ENCODE peak calls at places on chromosomes 6 and 20, in ten cellular contexts. One of them, this sample, is unnamed.

GRCh38 chr20:10603971-10604864 is 69.6 kb downstream of the JAG1 start:
- DNase-seq in non-pigmented ciliary epithelial cell: no peak
- DNase-seq in transverse colon: peak
- DNase-seq in hypothalamus: no peak
- DNase-seq in CD8-positive, alpha-beta T cell: no peak
- DNase-seq in T1000: peak
- DNase-seq in activated CD8-positive, alpha-beta T cell treated with anti-CD3 and anti-CD28 coated beads for 36 hours: no peak
- DNase-seq in right atrium auricular region: peak
- DNase-seq in hippocampal formation: no peak
- DNase-seq in NCI-H2081: no peak
- DNase-seq in this sample: peak

GRCh38 chr6:38588631-38589366 is 50.9 kb downstream of the BTBD9 start:
- DNase-seq in activated CD8-positive, alpha-beta T cell treated with anti-CD3 and anti-CD28 coated beads for 36 hours: no peak
- DNase-seq in NCI-H2081: no peak
- DNase-seq in hippocampal formation: no peak
- DNase-seq in right atrium auricular region: no peak
- DNase-seq in CD8-positive, alpha-beta T cell: no peak
- DNase-seq in transverse colon: no peak
- DNase-seq in non-pigmented ciliary epithelial cell: no peak
- DNase-seq in T1000: no peak
- DNase-seq in hypothalamus: no peak
- DNase-seq in this sample: no peak

GRCh38 chr6:100078509-100078908 is 84.5 kb upstream of the MCHR2 start:
- DNase-seq in right atrium auricular region: no peak
- DNase-seq in T1000: no peak
- DNase-seq in non-pigmented ciliary epithelial cell: no peak
- DNase-seq in transverse colon: no peak
- DNase-seq in NCI-H2081: peak
- DNase-seq in CD8-positive, alpha-beta T cell: no peak
- DNase-seq in activated CD8-positive, alpha-beta T cell treated with anti-CD3 and anti-CD28 coated beads for 36 hours: peak
- DNase-seq in hypothalamus: no peak
- DNase-seq in hippocampal formation: no peak
- DNase-seq in this sample: no peak

GRCh38 chr6:146990284-146990683 is 213.9 kb upstream of the STXBP5 start:
- DNase-seq in activated CD8-positive, alpha-beta T cell treated with anti-CD3 and anti-CD28 coated beads for 36 hours: no peak
- DNase-seq in transverse colon: no peak
- DNase-seq in right atrium auricular region: no peak
- DNase-seq in NCI-H2081: no peak
- DNase-seq in hypothalamus: no peak
- DNase-seq in non-pigmented ciliary epithelial cell: no peak
- DNase-seq in CD8-positive, alpha-beta T cell: no peak
- DNase-seq in T1000: no peak
- DNase-seq in hippocampal formation: no peak
- DNase-seq in this sample: no peak

GRCh38 chr20:20549267-20549612 is 163.2 kb downstream of the RALGAPA2 start:
- DNase-seq in T1000: no peak
- DNase-seq in NCI-H2081: peak
- DNase-seq in transverse colon: no peak
- DNase-seq in CD8-positive, alpha-beta T cell: no peak
- DNase-seq in hippocampal formation: no peak
- DNase-seq in non-pigmented ciliary epithelial cell: no peak
- DNase-seq in hypothalamus: no peak
- DNase-seq in activated CD8-positive, alpha-beta T cell treated with anti-CD3 and anti-CD28 coated beads for 36 hours: no peak
- DNase-seq in right atrium auricular region: no peak
- DNase-seq in this sample: no peak

GRCh38 chr6:152233547-152234320 is 403.4 kb downstream of the SYNE1 start:
- DNase-seq in transverse colon: no peak
- DNase-seq in hypothalamus: no peak
- DNase-seq in NCI-H2081: no peak
- DNase-seq in non-pigmented ciliary epithelial cell: no peak
- DNase-seq in right atrium auricular region: no peak
- DNase-seq in hippocampal formation: no peak
- DNase-seq in T1000: no peak
- DNase-seq in activated CD8-positive, alpha-beta T cell treated with anti-CD3 and anti-CD28 coated beads for 36 hours: peak
- DNase-seq in CD8-positive, alpha-beta T cell: no peak
- DNase-seq in this sample: no peak

GRCh38 chr6:235763-236360 is 56.4 kb upstream of the DUSP22 start:
- DNase-seq in non-pigmented ciliary epithelial cell: no peak
- DNase-seq in hippocampal formation: no peak
- DNase-seq in transverse colon: no peak
- DNase-seq in T1000: no peak
- DNase-seq in right atrium auricular region: no peak
- DNase-seq in hypothalamus: no peak
- DNase-seq in NCI-H2081: no peak
- DNase-seq in activated CD8-positive, alpha-beta T cell treated with anti-CD3 and anti-CD28 coated beads for 36 hours: peak
- DNase-seq in CD8-positive, alpha-beta T cell: no peak
- DNase-seq in this sample: no peak

GRCh38 chr6:134706806-134707205 is 243.1 kb downstream of the ALDH8A1 start:
- DNase-seq in non-pigmented ciliary epithelial cell: no peak
- DNase-seq in hippocampal formation: no peak
- DNase-seq in activated CD8-positive, alpha-beta T cell treated with anti-CD3 and anti-CD28 coated beads for 36 hours: no peak
- DNase-seq in right atrium auricular region: no peak
- DNase-seq in hypothalamus: no peak
- DNase-seq in CD8-positive, alpha-beta T cell: no peak
- DNase-seq in transverse colon: no peak
- DNase-seq in T1000: no peak
- DNase-seq in NCI-H2081: no peak
- DNase-seq in this sample: no peak

GRCh38 chr6:11769816-11770545 is 8.6 kb downstream of the ADTRP start:
- DNase-seq in transverse colon: peak
- DNase-seq in activated CD8-positive, alpha-beta T cell treated with anti-CD3 and anti-CD28 coated beads for 36 hours: no peak
- DNase-seq in non-pigmented ciliary epithelial cell: no peak
- DNase-seq in hippocampal formation: no peak
- DNase-seq in right atrium auricular region: no peak
- DNase-seq in hypothalamus: no peak
- DNase-seq in T1000: no peak
- DNase-seq in CD8-positive, alpha-beta T cell: no peak
- DNase-seq in NCI-H2081: peak
- DNase-seq in this sample: no peak

GRCh38 chr20:7358670-7359069 is 581.6 kb downstream of the HAO1 start:
- DNase-seq in NCI-H2081: no peak
- DNase-seq in non-pigmented ciliary epithelial cell: no peak
- DNase-seq in transverse colon: no peak
- DNase-seq in T1000: no peak
- DNase-seq in hypothalamus: no peak
- DNase-seq in right atrium auricular region: no peak
- DNase-seq in hippocampal formation: no peak
- DNase-seq in CD8-positive, alpha-beta T cell: no peak
- DNase-seq in activated CD8-positive, alpha-beta T cell treated with anti-CD3 and anti-CD28 coated beads for 36 hours: no peak
- DNase-seq in this sample: no peak

GRCh38 chr20:36631651-36632050 is 14.3 kb downstream of the SLA2 start:
- DNase-seq in activated CD8-positive, alpha-beta T cell treated with anti-CD3 and anti-CD28 coated beads for 36 hours: no peak
- DNase-seq in T1000: no peak
- DNase-seq in CD8-positive, alpha-beta T cell: no peak
- DNase-seq in NCI-H2081: no peak
- DNase-seq in hippocampal formation: no peak
- DNase-seq in hypothalamus: no peak
- DNase-seq in non-pigmented ciliary epithelial cell: no peak
- DNase-seq in transverse colon: no peak
- DNase-seq in right atrium auricular region: no peak
- DNase-seq in this sample: no peak

GRCh38 chr6:1729133-1729751 is 119.5 kb downstream of the FOXC1 start:
- DNase-seq in T1000: no peak
- DNase-seq in non-pigmented ciliary epithelial cell: no peak
- DNase-seq in hippocampal formation: no peak
- DNase-seq in transverse colon: no peak
- DNase-seq in activated CD8-positive, alpha-beta T cell treated with anti-CD3 and anti-CD28 coated beads for 36 hours: no peak
- DNase-seq in hypothalamus: no peak
- DNase-seq in CD8-positive, alpha-beta T cell: no peak
- DNase-seq in NCI-H2081: peak
- DNase-seq in right atrium auricular region: no peak
- DNase-seq in this sample: no peak

GRCh38 chr6:121544691-121545090 is 109.2 kb downstream of the GJA1 start:
- DNase-seq in hypothalamus: no peak
- DNase-seq in non-pigmented ciliary epithelial cell: no peak
- DNase-seq in NCI-H2081: no peak
- DNase-seq in T1000: no peak
- DNase-seq in hippocampal formation: no peak
- DNase-seq in right atrium auricular region: no peak
- DNase-seq in activated CD8-positive, alpha-beta T cell treated with anti-CD3 and anti-CD28 coated beads for 36 hours: no peak
- DNase-seq in CD8-positive, alpha-beta T cell: no peak
- DNase-seq in transverse colon: no peak
- DNase-seq in this sample: no peak

GRCh38 chr20:51595744-51596143 is 53.2 kb upstream of the NFATC2 start:
- DNase-seq in CD8-positive, alpha-beta T cell: no peak
- DNase-seq in activated CD8-positive, alpha-beta T cell treated with anti-CD3 and anti-CD28 coated beads for 36 hours: no peak
- DNase-seq in hypothalamus: no peak
- DNase-seq in T1000: no peak
- DNase-seq in NCI-H2081: no peak
- DNase-seq in non-pigmented ciliary epithelial cell: no peak
- DNase-seq in transverse colon: no peak
- DNase-seq in right atrium auricular region: no peak
- DNase-seq in hippocampal formation: no peak
- DNase-seq in this sample: no peak

This sample was measured in pulmonary artery endothelial cell.